ENCODE peak calls at places on chromosome 21, in eight cellular contexts. B, H, V, T, S, I, U and C are unnamed samples.

GRCh38 chr21:34915364-34915834 is 133.7 kb downstream of the RUNX1 start:
- DNase-seq in V (no peak), T (no peak), I (peak; percentile 65), U (peak; percentile 78), B (no peak), H (peak; percentile 38), S (no peak), C (no peak)

GRCh38 chr21:34693192-34693810 is 24.5 kb downstream of the CLIC6 start:
- DNase-seq in T (no peak), U (peak; percentile 67), I (peak; percentile 74), V (peak; percentile 35), S (peak; percentile 72), H (peak; percentile 85), B (peak; percentile 57), C (peak; percentile 84)

GRCh38 chr21:26148834-26149354 is 21.7 kb downstream of the APP start:
- DNase-seq in H (peak; percentile 84), B (no peak), V (no peak), S (no peak), I (peak; percentile 69), T (no peak), U (peak; percentile 58), C (peak; percentile 65)

GRCh38 chr21:23478381-23478780 is 2128.9 kb downstream of the MRPL39 start:
- DNase-seq in T (no peak), I (no peak), U (no peak), H (no peak), S (no peak), B (no peak), V (no peak), C (no peak)

GRCh38 chr21:26169611-26170470 is 729 bp downstream of the APP start:
- DNase-seq in V (peak; percentile 67), B (peak; percentile 62), I (peak; percentile 65), S (peak; percentile 66), T (peak; percentile 85), U (peak; percentile 73), H (peak; percentile 85), C (peak; percentile 95)

GRCh38 chr21:20721151-20721550 is 277.1 kb upstream of the NCAM2 start:
- DNase-seq in I (no peak), S (no peak), U (peak; percentile 50), H (no peak), T (no peak), B (no peak), V (no peak), C (no peak)

GRCh38 chr21:29805110-29805509 is 134.7 kb downstream of the GRIK1 start:
- DNase-seq in H (peak; percentile 37), S (no peak), U (no peak), B (no peak), T (no peak), V (no peak), I (no peak), C (no peak)

GRCh38 chr21:30839304-30839703 is 9.7 kb upstream of the KRTAP7-1 start:
- DNase-seq in H (peak; percentile 71), V (no peak), I (no peak), S (peak; percentile 18), T (peak; percentile 69), U (no peak), B (no peak), C (peak; percentile 30)

GRCh38 chr21:25974937-25975336 is 195.6 kb downstream of the APP start:
- DNase-seq in I (no peak), T (no peak), U (no peak), B (no peak), V (no peak), S (no peak), H (no peak), C (no peak)

GRCh38 chr21:36850372-36850771 is 116.1 kb downstream of the HLCS start:
- DNase-seq in U (no peak), V (no peak), H (no peak), B (no peak), I (no peak), S (no peak), T (no peak), C (no peak)

GRCh38 chr21:16932314-16932713 is 580.5 kb upstream of the CXADR start:
- DNase-seq in V (no peak), I (no peak), H (no peak), T (no peak), B (no peak), U (no peak), S (no peak), C (no peak)
- H3K36me3 ChIP-seq in V (no peaks in the 10 kb centered on the region), I (no peaks in the 10 kb centered on the region), H (no peaks in the 10 kb centered on the region), T (no peaks in the 10 kb centered on the region), B (no peaks in the 10 kb centered on the region), U (no peaks in the 10 kb centered on the region), S (no peaks in the 10 kb centered on the region), C (no peaks in the 10 kb centered on the region)

GRCh38 chr21:41802185-41802584 is 35.3 kb upstream of the RIPK4 start:
- DNase-seq in B (no peak), T (no peak), S (no peak), V (no peak), U (no peak), I (no peak), H (no peak), C (no peak)

GRCh38 chr21:41805038-41805437 is 38.2 kb upstream of the RIPK4 start:
- DNase-seq in B (no peak), S (no peak), I (no peak), V (no peak), H (no peak), T (no peak), U (no peak), C (no peak)

GRCh38 chr21:41802684-41803083 is 35.8 kb upstream of the RIPK4 start:
- DNase-seq in U (peak; percentile 50), S (peak; percentile 39), H (no peak), T (no peak), V (no peak), I (no peak), B (no peak), C (no peak)

GRCh38 chr21:41804381-41804780 is 37.5 kb upstream of the RIPK4 start:
- DNase-seq in T (no peak), H (no peak), U (no peak), S (no peak), B (no peak), I (no peak), V (no peak), C (no peak)

DNA sequence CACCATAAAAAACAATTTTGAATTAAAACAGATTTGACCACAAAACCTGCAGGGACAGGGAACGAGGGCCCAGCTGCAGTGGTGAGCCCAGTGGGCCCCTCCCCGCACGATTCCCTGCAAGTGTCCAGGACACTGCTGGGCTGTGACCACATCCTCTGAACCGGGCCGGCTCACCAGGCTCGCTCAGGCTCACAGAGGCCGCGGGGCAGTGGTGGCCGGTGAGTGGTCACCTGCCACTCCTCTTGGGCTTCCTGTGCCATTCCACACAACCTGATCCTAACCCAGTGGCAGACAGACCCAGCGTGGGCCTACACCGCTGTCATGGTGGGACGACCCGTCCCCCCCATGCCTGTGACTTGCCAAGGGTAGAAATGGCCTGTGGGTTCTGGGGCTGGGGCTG is 36.5 kb upstream of the RIPK4 start:
- DNase-seq in I (no peak), S (no peak), U (no peak), V (no peak), H (no peak), B (no peak), T (no peak), C (no peak)
- H3K36me3 ChIP-seq in I (peaks cover 20% of the 10 kb centered on the region), S (no peaks in the 10 kb centered on the region), U (peaks cover 10% of the 10 kb centered on the region), V (peaks cover 27% of the 10 kb centered on the region), H (no peaks in the 10 kb centered on the region), B (peaks cover 54% of the 10 kb centered on the region), T (no peaks in the 10 kb centered on the region), C (peaks cover 29% of the 10 kb centered on the region)

DNA sequence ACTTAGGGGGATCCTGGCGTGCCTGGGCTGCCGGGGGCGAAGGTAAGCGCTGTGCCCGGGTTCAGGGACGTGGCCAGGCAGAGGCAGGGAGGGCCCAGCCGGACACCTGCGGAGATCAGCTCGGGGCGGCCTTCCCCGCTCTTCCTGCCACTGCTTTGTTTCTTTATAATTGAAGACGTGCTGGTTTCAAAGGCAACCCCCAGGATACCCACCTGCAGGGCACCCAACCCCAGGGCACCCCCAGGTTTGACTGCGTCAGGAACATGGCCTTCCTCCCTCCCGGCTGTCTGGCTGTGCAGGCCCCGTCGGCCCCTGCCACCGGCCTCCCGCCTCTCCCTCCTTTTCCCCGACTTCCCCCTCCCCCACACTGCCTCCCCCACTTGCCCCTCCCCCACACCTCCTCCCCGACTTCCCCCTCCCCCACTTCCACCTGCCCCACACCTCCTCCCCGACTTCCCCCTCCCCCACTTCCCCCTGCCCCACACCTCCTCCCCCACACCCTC is 52.7 kb downstream of the SLC19A1 start:
- DNase-seq in S (no peak), T (no peak), U (no peak), B (no peak), V (no peak), H (no peak), I (no peak), C (peak; percentile 80)
- H3K36me3 ChIP-seq in S (no peaks in the 10 kb centered on the region), T (no peaks in the 10 kb centered on the region), U (peaks cover under 1% of the 10 kb centered on the region), B (peaks cover 16% of the 10 kb centered on the region), V (no peaks in the 10 kb centered on the region), H (peaks cover under 1% of the 10 kb centered on the region), I (peaks cover 54% of the 10 kb centered on the region), C (no peaks in the 10 kb centered on the region)

GRCh38 chr21:46268371-46268770 is 17.0 kb downstream of the MCM3AP start:
- DNase-seq in V (no peak), U (no peak), B (no peak), H (no peak), S (no peak), T (no peak), I (no peak), C (no peak)
- H3K36me3 ChIP-seq in V (peaks cover 43% of the 10 kb centered on the region), U (peaks cover 37% of the 10 kb centered on the region), B (peaks cover 100% of the 10 kb centered on the region), H (peaks cover 39% of the 10 kb centered on the region), S (peaks cover 35% of the 10 kb centered on the region), T (no peaks in the 10 kb centered on the region), I (peaks cover 81% of the 10 kb centered on the region), C (peaks cover 91% of the 10 kb centered on the region)